ENCODE peak calls at places on chromosomes 2 and 18, in five cellular contexts. Q is Peyer's patch, P is GM12891, T is adrenal gland, W is HepG2. L is an unnamed sample.
A peak's percentile ranks its signal among the peaks of the same experiment; 100 is the strongest.

GRCh38 chr2:100813527-100813926 is 6.4 kb upstream of the NPAS2 start:
- DNase-seq in T (no peak), Q (no peak), P (no peak), W (no peak), L (no peak)

GRCh38 chr18:47260924-47261701 is 9.7 kb upstream of the SKOR2 start:
- DNase-seq in W (no peak), P (no peak), T (no peak), Q (no peak), L (no peak)

GRCh38 chr2:36650031-36650430 is 46.5 kb upstream of the VIT start:
- DNase-seq in W (peak; percentile 83), T (peak; percentile 40), P (no peak), Q (no peak), L (peak; percentile 48)

GRCh38 chr18:2050702-2051201 is 520.6 kb downstream of the METTL4 start:
- DNase-seq in P (no peak), T (no peak), W (no peak), Q (no peak), L (no peak)

GRCh38 chr2:241049739-241050623 is 51.6 kb downstream of the SNED1 start:
- DNase-seq in T (no peak), W (no peak), P (no peak), Q (no peak), L (no peak)

GRCh38 chr2:99597616-99598015 is 107.8 kb upstream of the REV1 start:
- DNase-seq in T (peak; percentile 52), Q (no peak), W (no peak), P (no peak), L (peak; percentile 47)

GRCh38 chr2:16082276-16082675 is 141.9 kb downstream of the MYCN start:
- DNase-seq in W (no peak), Q (no peak), T (no peak), P (no peak), L (no peak)

GRCh38 chr2:3409627-3410170 is 30.2 kb downstream of the TRAPPC12 start:
- DNase-seq in T (no peak), P (no peak), W (no peak), Q (no peak), L (no peak)

GRCh38 chr2:170052151-170052550 is 125.8 kb upstream of the MYO3B start:
- DNase-seq in P (no peak), T (no peak), Q (no peak), W (no peak), L (no peak)

GRCh38 chr2:74566423-74567085 is 12.0 kb downstream of the DOK1 start:
- DNase-seq in W (no peak), T (no peak), Q (no peak), P (no peak), L (no peak)

GRCh38 chr2:53087282-53087882 is 680.2 kb upstream of the CHAC2 start:
- DNase-seq in Q (no peak), W (no peak), P (no peak), T (no peak), L (no peak)

DNA sequence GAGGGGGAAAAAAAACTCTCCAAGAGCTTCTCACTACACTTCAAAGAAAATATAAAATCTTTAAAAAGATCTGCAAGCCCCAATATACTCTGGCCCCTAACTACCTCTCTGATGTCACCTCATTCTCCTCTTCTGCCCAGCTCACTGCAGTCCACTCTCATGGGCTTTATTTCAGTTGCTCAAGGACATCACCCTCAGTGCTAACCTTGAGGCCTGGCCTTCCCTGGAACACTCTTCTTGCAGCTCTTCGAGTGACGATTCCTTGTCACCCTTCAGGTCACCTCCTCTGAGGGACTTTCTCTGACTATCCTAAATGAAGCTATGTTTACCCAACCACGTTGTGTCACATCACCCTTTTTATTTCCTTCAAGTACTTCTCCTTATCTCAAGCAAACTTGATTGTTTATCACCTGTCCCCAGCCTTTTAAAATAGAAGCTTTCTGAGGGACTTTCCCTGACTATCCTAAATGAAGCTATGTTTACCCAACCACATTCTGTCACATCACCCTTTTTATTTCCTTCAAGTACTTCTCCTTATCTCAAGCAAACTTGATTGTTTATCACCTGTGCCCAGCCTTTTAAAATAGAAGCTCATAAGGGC is 10.4 kb downstream of the RTTN start:
- DNase-seq in Q (no peak), T (no peak), W (no peak), P (no peak), L (no peak)
- TF ChIP-seq POLR2A in Q (no peak), T (no peak), W (no peak), P (peak; percentile 22), L (no peak)

GRCh38 chr2:97995026-97995733 is 568 bp downstream of the TMEM131 start:
- DNase-seq in W (peak; percentile 30), T (peak; percentile 52), P (peak; percentile 50), Q (peak; percentile 64), L (peak; percentile 44)
- TF ChIP-seq POLR2A in W (no peak), T (peak; percentile 23), P (peak; percentile 76), Q (no peak), L (peak; percentile 46)

DNA sequence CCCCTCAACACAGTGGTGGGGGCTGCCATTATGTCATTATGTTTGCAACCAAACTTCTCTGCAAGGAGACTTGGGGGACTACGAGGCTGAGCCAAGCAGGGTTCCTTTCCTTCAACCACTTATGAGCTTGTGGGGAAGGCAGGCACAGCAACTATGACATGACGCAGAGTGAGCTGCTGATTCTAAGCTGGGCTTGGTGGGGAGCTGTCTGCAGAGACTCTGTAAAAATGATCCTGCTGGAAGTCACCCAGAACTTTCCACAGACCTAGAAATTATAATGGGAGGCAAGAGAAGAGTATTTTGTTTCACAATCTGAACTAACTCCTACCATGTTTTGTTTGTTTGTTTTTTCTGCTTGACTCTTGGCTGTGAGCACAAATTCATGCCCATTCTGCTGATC is 55.6 kb downstream of the INPP5D start:
- DNase-seq in W (no peak), Q (no peak), T (no peak), P (no peak), L (no peak)
- TF ChIP-seq POLR2A in W (no peak), Q (no peak), T (no peak), P (no peak), L (no peak)

GRCh38 chr2:47904903-47905453 is 1.3 kb downstream of the FBXO11 start:
- DNase-seq in T (peak; percentile 43), P (peak; percentile 20), W (peak; percentile 19), Q (peak; percentile 51), L (peak; percentile 6)
- TF ChIP-seq POLR2A in T (no peak), P (no peak), W (peak; percentile 17), Q (no peak), L (no peak)

GRCh38 chr2:120503793-120504571 is 158.0 kb downstream of the INHBB start:
- DNase-seq in T (no peak), Q (no peak), P (no peak), W (peak; percentile 59), L (peak; percentile 81)
- TF ChIP-seq POLR2A in T (no peak), Q (no peak), P (no peak), W (no peak), L (no peak)

DNA sequence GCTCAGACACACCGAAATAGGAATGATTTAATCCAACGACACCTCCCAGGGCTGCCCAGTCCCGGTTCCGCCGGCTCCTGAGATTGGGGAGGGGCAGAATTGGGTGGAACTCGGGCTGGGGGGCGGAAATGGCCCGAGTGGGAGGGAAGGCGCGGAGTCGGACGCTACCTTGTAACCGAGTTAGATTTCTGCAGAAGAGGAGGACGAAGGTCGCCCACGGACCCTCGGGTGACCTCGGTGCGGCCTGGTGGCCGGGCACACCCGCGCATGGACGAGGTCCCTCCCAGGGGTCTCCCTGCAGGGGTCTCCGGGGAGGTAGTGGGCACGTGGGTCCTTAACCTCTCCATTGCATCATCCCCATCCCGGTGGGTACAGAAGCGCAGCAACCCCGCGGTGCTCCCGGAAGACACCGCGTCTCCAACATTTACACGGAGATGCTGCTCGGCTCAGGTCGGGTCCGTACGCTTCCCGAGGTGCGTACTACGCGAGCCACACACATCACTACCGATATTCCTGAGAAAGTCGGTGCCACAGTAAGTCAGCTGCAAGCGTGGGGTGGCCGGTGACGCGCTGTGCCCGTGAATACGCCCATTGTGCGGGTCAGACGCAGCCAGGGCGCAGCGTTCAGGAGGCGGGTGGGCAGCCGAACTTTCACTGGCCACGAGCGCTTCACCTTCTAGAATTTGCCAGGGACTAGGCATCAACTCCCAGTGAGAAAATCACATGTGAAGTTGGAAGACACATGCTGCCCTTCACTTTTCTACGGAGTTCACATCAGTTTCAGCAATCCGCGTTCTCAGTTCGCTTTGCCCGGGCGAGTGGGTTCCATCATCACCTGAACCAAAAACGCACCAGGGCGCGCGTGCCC is 3.0 kb downstream of the ZNF516 start:
- DNase-seq in P (no peak), Q (no peak), W (no peak), T (peak; percentile 53), L (no peak)
- TF ChIP-seq POLR2A in P (no peak), Q (peak; percentile 19), W (peak; percentile 55), T (peak; percentile 51), L (no peak)

DNA sequence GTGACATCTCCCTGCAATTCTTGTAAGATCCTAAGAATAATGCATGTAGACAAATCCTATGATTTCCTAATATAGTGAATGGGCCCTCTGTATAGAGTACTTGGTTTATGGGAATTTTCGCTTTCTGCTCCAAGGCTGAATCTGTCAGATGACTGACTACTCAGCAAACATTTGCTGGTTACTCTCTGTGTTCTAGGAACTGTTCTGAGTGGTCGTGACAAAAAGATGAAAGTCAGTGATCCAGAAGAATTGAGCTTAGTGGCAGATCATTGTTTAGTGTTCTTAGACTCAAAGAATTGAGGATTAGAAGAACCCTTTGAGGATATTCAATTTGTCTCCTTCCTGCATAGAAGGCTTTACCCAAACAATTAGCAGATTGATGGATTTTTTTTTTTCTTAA is 10.0 kb downstream of the XRCC5 start:
- DNase-seq in W (no peak), T (no peak), P (no peak), Q (no peak), L (no peak)
- TF ChIP-seq POLR2A in W (no peak), T (no peak), P (no peak), Q (no peak), L (no peak)

DNA sequence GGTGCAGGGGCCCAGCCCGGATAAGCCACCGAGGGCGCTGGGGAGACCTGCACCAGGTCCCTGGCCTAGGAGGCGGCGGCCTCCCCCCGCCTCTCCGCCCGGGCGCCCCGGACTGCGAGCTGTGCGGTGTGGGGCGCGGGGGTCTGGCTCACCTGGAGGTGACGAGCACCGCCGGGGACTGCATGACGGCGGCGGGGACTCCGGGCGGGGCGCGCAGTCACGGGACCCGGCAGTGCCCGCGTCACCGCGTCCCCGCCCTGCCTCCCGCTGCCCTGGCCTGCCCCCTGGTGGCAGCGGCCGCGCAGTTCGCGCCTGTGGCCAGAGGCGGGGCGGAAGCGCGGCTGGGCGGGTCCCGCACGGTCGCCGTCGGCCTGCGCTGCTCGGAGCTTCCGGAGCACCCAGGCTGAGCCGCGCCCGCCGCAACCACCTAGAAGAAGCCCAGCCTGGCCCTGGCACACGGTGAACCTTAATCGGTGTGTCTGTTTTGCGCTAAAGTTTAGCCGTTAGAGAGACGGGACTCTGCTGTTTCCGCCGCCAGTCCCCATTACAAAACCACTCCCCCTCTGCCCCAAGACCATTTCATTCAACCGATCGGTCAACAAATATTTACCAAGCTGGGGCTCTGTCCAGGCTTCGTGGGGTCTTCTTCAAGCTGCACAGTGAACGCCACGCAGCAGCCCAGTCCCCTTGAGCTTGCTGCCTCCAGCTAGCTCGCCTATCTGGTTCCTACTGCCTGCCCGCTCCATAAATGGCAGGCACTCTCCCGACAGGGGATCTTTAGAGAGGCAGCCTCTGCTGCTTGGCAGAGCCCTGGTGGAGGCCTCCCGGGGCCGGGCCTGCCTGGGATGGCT is at the start of gene HS1BP3:
- DNase-seq in T (peak; percentile 82), Q (peak; percentile 84), W (peak; percentile 67), P (peak; percentile 99), L (peak; percentile 93)
- TF ChIP-seq POLR2A in T (peak; percentile 83), Q (peak; percentile 88), W (no peak), P (peak; percentile 61), L (peak; percentile 60)